ENCODE peak calls at places on chromosomes 7 and 10, in six cellular contexts. N is IMR-90, C is H1, L is mesenchymal stem cell, S is neuronal stem cell, H is trophoblast cell. Z is an unnamed sample.
A peak's percentile ranks its signal among the peaks of the same experiment; 100 is the strongest.

GRCh38 chr10:102880256-102880655 is 11.0 kb downstream of the AS3MT start:
- DNase-seq in N (no peak), C (no peak), L (no peak), S (no peak), H (no peak), Z (no peak)

GRCh38 chr10:126063353-126063791 is 167.0 kb downstream of the FANK1 start:
- DNase-seq in N (peak; percentile 81), C (no peak), L (peak; percentile 71), S (no peak), H (no peak), Z (no peak)

GRCh38 chr10:91652364-91652763 is 19.5 kb upstream of the PPP1R3C start:
- DNase-seq in N (peak; percentile 95), C (no peak), L (peak; percentile 97), S (no peak), H (peak; percentile 17), Z (no peak)

GRCh38 chr10:63710703-63711102 is 189.5 kb downstream of the REEP3 start:
- DNase-seq in N (no peak), C (no peak), L (no peak), S (no peak), H (no peak), Z (no peak)

GRCh38 chr7:43879477-43879876 is 10.2 kb upstream of the MRPS24 start:
- DNase-seq in N (peak; percentile 93), C (no peak), L (peak; percentile 78), S (no peak), H (no peak), Z (no peak)

GRCh38 chr10:94602729-94603515 is 57.3 kb downstream of the HELLS start:
- DNase-seq in N (no peak), C (no peak), L (no peak), S (no peak), H (no peak), Z (no peak)

GRCh38 chr7:80312139-80312661 is 177.6 kb downstream of the GNAI1 start:
- DNase-seq in N (peak; percentile 94), C (no peak), L (peak; percentile 99), S (no peak), H (no peak), Z (no peak)

GRCh38 chr10:101614957-101615759 is 27.0 kb downstream of the DPCD start:
- DNase-seq in N (no peak), C (peak; percentile 66), L (no peak), S (peak; percentile 40), H (no peak), Z (no peak)

GRCh38 chr7:44967571-44968446 is 11.0 kb downstream of the MYO1G start:
- DNase-seq in N (no peak), C (peak; percentile 72), L (no peak), S (no peak), H (no peak), Z (peak; percentile 78)

GRCh38 chr7:2283074-2283473 is 31.2 kb downstream of the SNX8 start:
- DNase-seq in N (no peak), C (no peak), L (no peak), S (no peak), H (no peak), Z (no peak)

GRCh38 chr10:132881186-132881920 is 61.0 kb downstream of the CFAP46 start:
- DNase-seq in N (no peak), C (no peak), L (no peak), S (no peak), H (no peak), Z (no peak)

GRCh38 chr10:74011016-74011415 is 13.1 kb downstream of the VCL start:
- DNase-seq in N (no peak), C (no peak), L (no peak), S (no peak), H (no peak), Z (no peak)

GRCh38 chr7:7764515-7765138 is 46.2 kb upstream of the RPA3 start:
- DNase-seq in N (no peak), C (no peak), L (no peak), S (no peak), H (no peak), Z (no peak)

GRCh38 chr10:8034666-8035640 is 19.5 kb upstream of the GATA3 start:
- DNase-seq in N (no peak), C (peak; percentile 52), L (no peak), S (peak; percentile 39), H (no peak), Z (no peak)

GRCh38 chr10:132912685-132913558 is 29.4 kb downstream of the CFAP46 start:
- DNase-seq in N (no peak), C (peak; percentile 80), L (no peak), S (peak; percentile 15), H (no peak), Z (peak; percentile 94)

GRCh38 chr7:95471076-95471475 is 14.7 kb upstream of the ASB4 start:
- DNase-seq in N (no peak), C (no peak), L (no peak), S (no peak), H (no peak), Z (no peak)

GRCh38 chr10:102310356-102311024 is 65.2 kb downstream of the GBF1 start:
- DNase-seq in N (peak; percentile 66), C (no peak), L (peak; percentile 80), S (no peak), H (peak; percentile 43), Z (no peak)

GRCh38 chr7:149422914-149423285 is 38.0 kb downstream of the ZNF777 start:
- DNase-seq in N (no peak), C (peak; percentile 78), L (no peak), S (no peak), H (no peak), Z (peak; percentile 56)

GRCh38 chr7:134315679-134316538 is 821 bp downstream of the SLC35B4 start:
- DNase-seq in N (peak; percentile 16), C (no peak), L (peak; percentile 42), S (no peak), H (no peak), Z (no peak)

GRCh38 chr7:45708046-45708950 is 134.1 kb downstream of the ADCY1 start:
- DNase-seq in N (no peak), C (no peak), L (no peak), S (no peak), H (no peak), Z (no peak)

GRCh38 chr10:51023611-51024010 is 50.7 kb upstream of the PRKG1 start:
- DNase-seq in N (peak; percentile 6), C (no peak), L (no peak), S (no peak), H (no peak), Z (no peak)

GRCh38 chr7:156827587-156828203 is 65.3 kb downstream of the LMBR1 start:
- DNase-seq in N (peak; percentile 46), C (no peak), L (peak; percentile 38), S (no peak), H (no peak), Z (no peak)

GRCh38 chr10:58291538-58292174 is 22.7 kb downstream of the CISD1 start:
- DNase-seq in N (peak; percentile 71), C (no peak), L (peak; percentile 59), S (no peak), H (peak; percentile 17), Z (no peak)

GRCh38 chr10:113666682-113667252 is 2.9 kb upstream of the NRAP start:
- DNase-seq in N (peak; percentile 60), C (no peak), L (peak; percentile 42), S (no peak), H (no peak), Z (no peak)

GRCh38 chr10:22760025-22760424 is 45.6 kb upstream of the PIP4K2A start:
- DNase-seq in N (no peak), C (no peak), L (no peak), S (no peak), H (no peak), Z (no peak)

GRCh38 chr7:28347964-28348363 is 64.4 kb upstream of the CREB5 start:
- DNase-seq in N (peak; percentile 76), C (no peak), L (no peak), S (no peak), H (no peak), Z (no peak)

GRCh38 chr7:1397491-1398327 is 61.6 kb downstream of the MICALL2 start:
- DNase-seq in N (peak; percentile 65), C (no peak), L (peak; percentile 80), S (no peak), H (peak; percentile 85), Z (no peak)

GRCh38 chr10:86652361-86653202 is 1.8 kb upstream of the OPN4 start:
- DNase-seq in N (peak; percentile 21), C (no peak), L (no peak), S (no peak), H (no peak), Z (peak; percentile 31)

GRCh38 chr7:131194070-131194865 is 133.4 kb upstream of the MKLN1 start:
- DNase-seq in N (no peak), C (no peak), L (no peak), S (no peak), H (no peak), Z (no peak)

GRCh38 chr10:110802551-110803238 is 69.0 kb upstream of the PDCD4 start:
- DNase-seq in N (peak; percentile 94), C (no peak), L (peak; percentile 85), S (no peak), H (no peak), Z (no peak)

GRCh38 chr10:21496285-21497176 is 29.0 kb downstream of the SKIDA1 start:
- DNase-seq in N (peak; percentile 25), C (peak; percentile 83), L (peak; percentile 73), S (no peak), H (no peak), Z (peak; percentile 62)

GRCh38 chr10:102801496-102801895 is 35.7 kb downstream of the CYP17A1 start:
- DNase-seq in N (no peak), C (no peak), L (peak; percentile 78), S (no peak), H (peak; percentile 42), Z (peak; percentile 49)

GRCh38 chr7:106346167-106346677 is 61.4 kb upstream of the NAMPT start:
- DNase-seq in N (no peak), C (no peak), L (no peak), S (no peak), H (no peak), Z (no peak)

GRCh38 chr7:116724560-116725231 is 52.7 kb downstream of the MET start:
- DNase-seq in N (no peak), C (no peak), L (no peak), S (no peak), H (no peak), Z (no peak)
- H2AFZ ChIP-seq in N (no peak overlapping the region), C (peak overlapping the region; percentile 34), L (no peak overlapping the region), S (no peak overlapping the region), H (no peak overlapping the region), Z (no peak overlapping the region)

GRCh38 chr7:121021266-121021969 is 32.9 kb downstream of the CPED1 start:
- DNase-seq in N (no peak), C (no peak), L (no peak), S (no peak), H (no peak), Z (no peak)
- H4K91ac ChIP-seq in N (no peak overlapping the region), C (no peak overlapping the region), L (no peak overlapping the region), S (no peak overlapping the region), H (no peak overlapping the region), Z (no peak overlapping the region)

GRCh38 chr7:30858576-30858975 is 53.1 kb upstream of the AQP1 start:
- DNase-seq in N (no peak), C (no peak), L (no peak), S (no peak), H (no peak), Z (no peak)
- H2AFZ ChIP-seq in N (no peak overlapping the region), C (no peak overlapping the region), L (no peak overlapping the region), S (no peak overlapping the region), H (no peak overlapping the region), Z (no peak overlapping the region)

DNA sequence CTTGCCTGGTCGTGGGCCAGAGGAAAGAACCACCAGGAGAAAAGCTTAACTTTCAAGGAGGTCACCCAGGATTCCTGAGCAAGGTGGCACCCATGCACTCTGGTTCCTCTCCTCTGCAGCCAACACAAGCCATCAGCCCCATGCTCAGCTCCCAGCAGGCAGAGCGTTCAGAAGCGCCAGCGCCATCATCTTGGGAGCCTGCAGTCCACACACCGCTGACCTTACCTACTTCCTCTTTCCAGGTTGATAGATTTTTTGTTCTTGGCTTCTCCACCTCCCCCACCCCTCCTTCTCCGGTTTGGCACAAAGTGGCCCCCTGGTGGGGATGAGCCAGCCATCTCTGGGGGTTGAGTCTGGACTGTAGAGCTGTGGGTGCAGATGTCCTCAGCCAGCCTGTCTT is 1.7 kb upstream of the WDR86 start:
- DNase-seq in N (no peak), C (no peak), L (no peak), S (no peak), H (no peak), Z (peak; percentile 31)
- H4K91ac ChIP-seq in N (no peak overlapping the region), C (peak overlapping the region; percentile 45), L (no peak overlapping the region), S (no peak overlapping the region), H (no peak overlapping the region), Z (no peak overlapping the region)